ENCODE peak calls at places on chromosomes 2 and 18, in nine cellular contexts. U, P, Y, F, Z, C, W, B and S are unnamed samples.

GRCh38 chr2:167924556-167924955 is 322.8 kb downstream of the STK39 start:
- DNase-seq in U (no peak), P (no peak), Y (no peak), F (no peak), Z (no peak), C (no peak), W (no peak), B (no peak), S (no peak)

GRCh38 chr2:209577376-209578357 is 153.8 kb downstream of the MAP2 start:
- DNase-seq in U (no peak), P (peak), Y (peak), F (peak), Z (no peak), C (peak), W (no peak), B (no peak), S (no peak)

GRCh38 chr2:124264496-124265160 is 239.5 kb downstream of the CNTNAP5 start:
- DNase-seq in U (no peak), P (peak), Y (no peak), F (no peak), Z (no peak), C (no peak), W (no peak), B (no peak), S (no peak)

GRCh38 chr2:233980955-233981555 is 63.9 kb downstream of the TRPM8 start:
- DNase-seq in U (no peak), P (no peak), Y (no peak), F (no peak), Z (no peak), C (no peak), W (no peak), B (no peak), S (no peak)

GRCh38 chr2:174667461-174667860 is 69.9 kb upstream of the WIPF1 start:
- DNase-seq in U (peak), P (no peak), Y (no peak), F (no peak), Z (no peak), C (no peak), W (no peak), B (no peak), S (no peak)

GRCh38 chr18:79612291-79613108 is 67.1 kb upstream of the CTDP1 start:
- DNase-seq in U (no peak), P (no peak), Y (no peak), F (no peak), Z (no peak), C (no peak), W (no peak), B (no peak), S (no peak)

GRCh38 chr2:27222407-27222806 is 5.2 kb downstream of the CAD start:
- DNase-seq in U (no peak), P (no peak), Y (no peak), F (no peak), Z (no peak), C (no peak), W (no peak), B (no peak), S (no peak)

GRCh38 chr2:40348665-40349064 is 103.2 kb downstream of the SLC8A1 start:
- DNase-seq in U (no peak), P (peak), Y (peak), F (peak), Z (no peak), C (no peak), W (no peak), B (no peak), S (no peak)

GRCh38 chr2:119545754-119546445 is 1.7 kb downstream of the CFAP221 start:
- DNase-seq in U (no peak), P (peak), Y (no peak), F (no peak), Z (no peak), C (no peak), W (no peak), B (no peak), S (peak)

GRCh38 chr2:127709336-127709735 is 8.0 kb downstream of the SFT2D3 start:
- DNase-seq in U (no peak), P (no peak), Y (no peak), F (no peak), Z (no peak), C (no peak), W (no peak), B (no peak), S (no peak)

GRCh38 chr2:9995059-9995458 is 43.6 kb downstream of the GRHL1 start:
- DNase-seq in U (no peak), P (no peak), Y (no peak), F (no peak), Z (no peak), C (no peak), W (no peak), B (peak), S (no peak)
- H3K4me3 ChIP-seq in U (no peak), P (no peak), Y (no peak), F (no peak), Z (no peak), C (no peak), W (no peak), B (no peak), S (no peak)

GRCh38 chr2:188450740-188451480 is 159.2 kb downstream of the GULP1 start:
- DNase-seq in U (no peak), P (peak), Y (peak), F (peak), Z (no peak), C (no peak), W (no peak), B (no peak), S (peak)

GRCh38 chr2:188452084-188452483 is 160.4 kb downstream of the GULP1 start:
- DNase-seq in U (no peak), P (peak), Y (no peak), F (peak), Z (no peak), C (no peak), W (no peak), B (no peak), S (no peak)

GRCh38 chr2:188456114-188456909 is 164.6 kb downstream of the GULP1 start:
- DNase-seq in U (no peak), P (no peak), Y (no peak), F (no peak), Z (no peak), C (no peak), W (no peak), B (no peak), S (no peak)
- TF ChIP-seq CTCF in U (no peak), P (peak), Y (peak), F (peak), Z (no peak), C (no peak), W (no peak), B (no peak), S (peak)

GRCh38 chr2:72144746-72145657 is 2.7 kb downstream of the CYP26B1 start:
- DNase-seq in U (peak), P (no peak), Y (no peak), F (no peak), Z (no peak), C (peak), W (peak), B (peak), S (no peak)

GRCh38 chr2:72142743-72143440 is 4.8 kb downstream of the CYP26B1 start:
- DNase-seq in U (peak), P (no peak), Y (peak), F (peak), Z (peak), C (peak), W (peak), B (peak), S (no peak)

GRCh38 chr2:72144412-72144745 is 3.3 kb downstream of the CYP26B1 start:
- DNase-seq in U (no peak), P (no peak), Y (no peak), F (no peak), Z (no peak), C (no peak), W (no peak), B (peak), S (no peak)

GRCh38 chr2:72141881-72142742 is 5.5 kb downstream of the CYP26B1 start:
- DNase-seq in U (no peak), P (no peak), Y (no peak), F (no peak), Z (peak), C (no peak), W (no peak), B (peak), S (no peak)

DNA sequence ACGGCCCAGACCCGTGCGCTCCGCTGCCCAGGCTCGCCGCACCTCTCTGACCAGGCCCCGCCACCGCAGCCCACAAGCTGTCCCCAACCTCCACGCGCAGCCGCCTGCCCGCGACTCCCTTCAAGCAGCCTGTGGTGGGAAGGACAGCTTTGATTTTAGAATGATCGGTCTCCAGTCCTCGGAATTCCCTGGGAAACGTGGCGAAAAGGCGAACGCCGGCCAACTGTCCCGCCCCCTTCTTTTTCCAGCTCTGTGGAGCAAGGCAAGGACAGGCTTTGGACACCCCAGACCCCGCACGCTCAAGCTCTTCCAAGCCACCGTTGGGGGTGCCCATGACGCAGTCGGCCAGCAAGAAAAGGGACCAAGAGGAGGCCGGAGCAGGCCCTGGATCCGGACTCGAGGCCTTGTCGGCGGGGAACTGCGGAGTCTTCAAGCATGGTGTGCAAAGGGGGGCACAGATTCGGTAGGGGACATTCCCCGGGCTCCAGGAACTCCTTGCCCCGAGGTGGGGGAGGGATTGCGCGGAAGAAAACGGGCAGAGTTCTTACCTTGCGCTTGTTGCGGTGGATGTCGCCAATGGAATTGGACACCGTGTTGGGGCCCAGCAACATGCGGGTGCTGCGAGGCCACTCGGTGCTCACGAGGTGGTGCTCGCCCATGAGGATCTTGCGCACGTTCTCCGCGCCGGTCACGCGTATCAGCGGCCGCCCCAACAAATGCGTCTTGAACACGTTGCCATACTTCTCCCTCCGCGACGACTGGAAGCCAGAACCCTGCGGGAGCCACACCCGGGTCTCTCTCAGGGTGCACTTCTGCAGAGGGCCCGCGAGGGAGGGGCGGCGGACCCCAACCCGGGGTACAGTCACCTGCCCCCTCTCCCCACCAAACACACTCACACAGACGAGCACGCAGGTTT is 4.0 kb downstream of the CYP26B1 start:
- DNase-seq in U (no peak), P (no peak), Y (no peak), F (no peak), Z (no peak), C (no peak), W (peak), B (peak), S (no peak)
- H3K4me3 ChIP-seq in U (no peak), P (no peak), Y (no peak), F (peak), Z (peak), C (peak), W (no peak), B (no peak), S (peak)

DNA sequence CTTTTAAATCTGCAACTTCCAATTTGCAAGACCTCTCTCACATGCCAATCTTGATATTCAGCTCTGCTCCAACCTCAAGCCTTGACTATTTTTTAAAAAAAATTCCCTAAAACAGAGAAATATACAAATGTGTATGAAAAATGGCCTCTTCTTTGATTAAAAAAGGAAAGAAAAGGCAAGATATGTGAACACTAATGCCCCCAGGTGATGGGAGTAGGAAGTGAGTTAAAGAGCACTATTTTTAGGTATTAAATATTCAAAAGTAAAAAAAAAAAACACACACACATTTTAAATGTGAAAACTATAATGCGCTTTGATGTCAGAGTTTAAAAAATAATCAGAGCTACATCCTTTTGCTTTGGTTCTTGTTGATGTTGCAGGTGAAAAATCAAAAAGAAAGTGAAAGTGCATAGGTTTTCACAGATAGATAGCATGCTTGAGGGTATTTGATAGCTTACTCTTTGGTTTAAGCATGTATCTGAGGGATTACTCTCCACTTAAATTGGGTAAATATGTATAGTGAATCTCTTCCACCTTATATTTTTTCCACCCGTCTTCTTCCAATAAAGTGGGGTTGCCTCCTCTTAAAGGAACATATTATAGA is 406.0 kb upstream of the POU3F3 start:
- DNase-seq in U (no peak), P (no peak), Y (no peak), F (no peak), Z (no peak), C (no peak), W (no peak), B (no peak), S (peak)
- TF ChIP-seq CTCF in U (no peak), P (peak), Y (no peak), F (no peak), Z (no peak), C (peak), W (no peak), B (no peak), S (peak)

GRCh38 chr2:182845794-182846417 is 20.5 kb downstream of the FRZB start:
- DNase-seq in U (no peak), P (no peak), Y (no peak), F (no peak), Z (no peak), C (no peak), W (no peak), B (no peak), S (no peak)
- H3K4me3 ChIP-seq in U (no peak), P (no peak), Y (no peak), F (no peak), Z (no peak), C (no peak), W (no peak), B (no peak), S (no peak)

GRCh38 chr18:58584219-58585127 is 44.4 kb downstream of the ALPK2 start:
- DNase-seq in U (no peak), P (peak), Y (peak), F (peak), Z (no peak), C (no peak), W (no peak), B (no peak), S (peak)
- TF ChIP-seq CTCF in U (no peak), P (no peak), Y (peak), F (peak), Z (no peak), C (no peak), W (no peak), B (no peak), S (peak)

DNA sequence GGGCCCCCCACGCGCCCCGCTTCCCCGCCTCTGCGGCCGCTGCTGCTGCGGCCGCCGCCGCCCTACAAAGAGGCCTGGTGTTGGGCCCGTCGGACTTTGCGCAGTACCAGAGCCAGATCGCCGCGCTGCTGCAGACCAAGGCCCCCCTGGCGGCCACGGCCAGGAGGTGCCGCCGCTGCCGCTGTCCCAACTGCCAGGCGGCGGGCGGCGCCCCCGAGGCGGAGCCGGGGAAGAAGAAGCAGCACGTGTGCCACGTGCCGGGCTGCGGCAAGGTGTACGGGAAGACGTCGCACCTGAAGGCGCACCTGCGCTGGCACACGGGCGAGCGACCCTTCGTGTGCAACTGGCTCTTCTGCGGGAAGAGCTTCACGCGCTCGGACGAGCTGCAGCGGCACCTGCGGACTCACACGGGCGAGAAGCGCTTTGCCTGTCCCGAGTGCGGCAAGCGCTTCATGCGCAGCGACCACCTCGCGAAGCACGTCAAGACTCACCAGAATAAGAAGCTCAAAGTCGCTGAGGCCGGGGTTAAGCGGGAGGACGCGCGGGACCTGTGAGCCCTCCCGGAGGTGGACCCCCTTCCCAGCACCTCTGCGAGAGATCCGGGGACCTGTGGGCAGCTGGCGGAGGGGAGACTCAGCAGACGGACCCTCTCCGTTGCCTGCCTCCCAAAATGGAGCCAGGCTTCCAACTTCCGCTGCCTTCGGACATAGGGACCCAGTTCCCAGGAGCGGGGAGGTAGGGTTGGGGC is 1.9 kb downstream of the SP5 start:
- DNase-seq in U (no peak), P (peak), Y (peak), F (peak), Z (no peak), C (peak), W (no peak), B (no peak), S (no peak)
- H3K4me3 ChIP-seq in U (no peak), P (no peak), Y (no peak), F (no peak), Z (peak), C (peak), W (peak), B (no peak), S (no peak)